ENCODE peak calls at places on chromosomes 4 and X, in nine cellular contexts. O, Y, V, D, N, X, R, U and W are unnamed samples.

GRCh38 chrX:462853-463252 is 76.1 kb upstream of the PPP2R3B start:
- DNase-seq in O (no peak), Y (no peak), V (no peak), D (no peak), N (no peak), X (no peak), R (no peak), U (no peak), W (no peak)

GRCh38 chr4:92529510-92529909 is 225.7 kb downstream of the GRID2 start:
- DNase-seq in O (no peak), Y (peak; percentile 74), V (no peak), D (no peak), N (no peak), X (no peak), R (no peak), U (no peak), W (no peak)

GRCh38 chrX:30196322-30196721 is 19.0 kb upstream of the MAGEB2 start:
- DNase-seq in O (no peak), Y (no peak), V (peak; percentile 9), D (no peak), N (no peak), X (no peak), R (no peak), U (peak; percentile 54), W (no peak)

GRCh38 chr4:40152642-40153041 is 44.2 kb upstream of the RHOH start:
- DNase-seq in O (no peak), Y (no peak), V (no peak), D (no peak), N (no peak), X (no peak), R (no peak), U (no peak), W (no peak)

GRCh38 chr4:123386608-123387007 is 10.0 kb upstream of the SPRY1 start:
- DNase-seq in O (no peak), Y (no peak), V (peak; percentile 18), D (no peak), N (no peak), X (no peak), R (no peak), U (no peak), W (no peak)

GRCh38 chr4:158350161-158350560 is 139.9 kb downstream of the TMEM144 start:
- DNase-seq in O (no peak), Y (no peak), V (no peak), D (no peak), N (no peak), X (no peak), R (no peak), U (no peak), W (no peak)

GRCh38 chrX:103356023-103356798 is at the start of gene TCEAL9:
- DNase-seq in O (peak; percentile 20), Y (peak; percentile 45), V (peak; percentile 83), D (peak; percentile 80), N (peak; percentile 57), X (peak; percentile 28), R (peak; percentile 57), U (peak; percentile 85), W (peak; percentile 65)

GRCh38 chrX:40247848-40248622 is 150.3 kb upstream of the BCOR start:
- DNase-seq in O (no peak), Y (peak; percentile 48), V (no peak), D (no peak), N (no peak), X (no peak), R (no peak), U (no peak), W (no peak)

GRCh38 chrX:25858273-25858880 is 279.8 kb upstream of the MAGEB18 start:
- DNase-seq in O (no peak), Y (no peak), V (no peak), D (no peak), N (no peak), X (no peak), R (no peak), U (no peak), W (no peak)

GRCh38 chr4:153154010-153154975 is 50.0 kb upstream of the TRIM2 start:
- DNase-seq in O (no peak), Y (no peak), V (peak; percentile 68), D (no peak), N (no peak), X (no peak), R (no peak), U (no peak), W (no peak)

GRCh38 chr4:29311231-29311630 is 1408.9 kb upstream of the PCDH7 start:
- DNase-seq in O (no peak), Y (no peak), V (peak; percentile 62), D (no peak), N (no peak), X (no peak), R (no peak), U (no peak), W (no peak)

GRCh38 chr4:121950680-121951569 is 935 bp downstream of the TRPC3 start:
- DNase-seq in O (no peak), Y (peak; percentile 41), V (peak; percentile 18), D (no peak), N (peak; percentile 55), X (peak; percentile 18), R (peak; percentile 54), U (peak; percentile 77), W (peak; percentile 66)

GRCh38 chr4:76723916-76724315 is 174.0 kb downstream of the SOWAHB start:
- DNase-seq in O (no peak), Y (no peak), V (peak; percentile 91), D (no peak), N (no peak), X (no peak), R (no peak), U (no peak), W (no peak)

GRCh38 chr4:132614682-132615081 is 534.4 kb upstream of the PCDH10 start:
- DNase-seq in O (no peak), Y (no peak), V (peak; percentile 5), D (no peak), N (no peak), X (no peak), R (no peak), U (no peak), W (no peak)

GRCh38 chr4:82643994-82644730 is 82.4 kb upstream of the TMEM150C start:
- DNase-seq in O (no peak), Y (no peak), V (peak; percentile 58), D (no peak), N (no peak), X (no peak), R (no peak), U (no peak), W (no peak)

GRCh38 chr4:152655272-152656129 is 24.3 kb downstream of the TMEM154 start:
- DNase-seq in O (no peak), Y (no peak), V (no peak), D (no peak), N (no peak), X (no peak), R (no peak), U (no peak), W (no peak)

GRCh38 chr4:95085118-95085833 is 327.5 kb downstream of the BMPR1B start:
- DNase-seq in O (no peak), Y (no peak), V (no peak), D (no peak), N (no peak), X (no peak), R (no peak), U (no peak), W (no peak)

GRCh38 chr4:95084584-95084983 is 326.8 kb downstream of the BMPR1B start:
- DNase-seq in O (no peak), Y (no peak), V (no peak), D (no peak), N (no peak), X (no peak), R (no peak), U (no peak), W (no peak)

GRCh38 chr4:95086532-95086931 is 328.8 kb downstream of the BMPR1B start:
- DNase-seq in O (no peak), Y (no peak), V (no peak), D (no peak), N (no peak), X (no peak), R (no peak), U (no peak), W (no peak)

GRCh38 chr4:95091272-95091671 is 333.5 kb downstream of the BMPR1B start:
- DNase-seq in O (no peak), Y (no peak), V (peak; percentile 38), D (peak; percentile 20), N (no peak), X (no peak), R (no peak), U (no peak), W (no peak)

GRCh38 chr4:95087657-95088455 is 330.1 kb downstream of the BMPR1B start:
- DNase-seq in O (no peak), Y (no peak), V (peak; percentile 68), D (no peak), N (no peak), X (no peak), R (no peak), U (no peak), W (no peak)
- H3K27ac ChIP-seq in O (peak overlapping the region; percentile 12), Y (no peak overlapping the region), V (no peak overlapping the region), D (no peak overlapping the region), N (no peak overlapping the region), X (no peak overlapping the region), R (no peak overlapping the region), U (no peak overlapping the region), W (no peak overlapping the region)

GRCh38 chr4:180060159-180060889 is 2182.9 kb upstream of the TENM3 start:
- DNase-seq in O (no peak), Y (no peak), V (peak; percentile 37), D (no peak), N (no peak), X (no peak), R (no peak), U (no peak), W (no peak)
- H3K27me3 ChIP-seq in O (no peaks in the 10 kb centered on the region), Y (peaks cover 6% of the 10 kb centered on the region), V (peaks cover 12% of the 10 kb centered on the region), D (no peaks in the 10 kb centered on the region), N (peaks cover 53% of the 10 kb centered on the region), X (peaks cover 28% of the 10 kb centered on the region), R (peaks cover 10% of the 10 kb centered on the region), U (peaks cover 30% of the 10 kb centered on the region), W (peaks cover 48% of the 10 kb centered on the region)

DNA sequence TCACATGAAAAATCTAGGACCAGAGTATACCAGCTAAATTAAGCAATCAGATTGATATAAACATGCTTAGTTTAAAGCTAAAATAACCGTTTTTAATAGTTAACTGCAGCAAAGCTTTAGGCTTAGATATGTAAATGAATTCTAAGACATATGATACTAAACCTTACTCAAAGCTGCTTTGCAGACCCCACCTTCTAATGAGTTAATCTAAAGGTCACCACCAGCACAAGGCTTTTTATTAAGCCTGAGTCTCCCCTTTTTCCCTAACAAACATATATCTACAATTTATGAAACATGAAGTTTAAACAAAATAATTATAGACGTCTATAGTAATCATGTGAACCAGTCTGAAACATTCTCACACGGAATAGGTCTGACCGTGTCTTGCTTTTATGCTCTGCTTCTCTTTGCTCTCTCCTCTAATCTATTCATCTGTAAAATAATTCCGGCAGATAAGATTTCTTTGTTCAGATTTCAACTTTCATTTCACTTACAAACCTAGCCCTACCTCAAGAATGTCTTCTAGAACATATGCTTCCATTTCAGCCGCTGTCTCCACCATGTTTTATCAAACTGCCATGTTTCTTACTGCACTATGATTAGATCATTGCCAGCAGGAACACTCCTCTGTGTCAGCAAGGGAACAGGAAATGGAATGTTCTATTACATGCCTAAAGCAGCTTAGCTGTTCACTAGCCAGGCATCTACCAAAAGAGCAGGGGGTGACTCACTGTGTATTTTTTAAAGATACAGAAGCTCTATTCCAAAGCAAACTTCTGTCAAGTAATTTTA is 35.9 kb downstream of the ANKRD17 start:
- DNase-seq in O (no peak), Y (peak; percentile 68), V (peak; percentile 97), D (peak; percentile 38), N (no peak), X (no peak), R (no peak), U (peak; percentile 58), W (no peak)
- H3K4me3 ChIP-seq in O (peak overlapping the region; percentile 57), Y (peak overlapping the region; percentile 63), V (peak overlapping the region; percentile 50), D (peak overlapping the region; percentile 41), N (peak overlapping the region; percentile 58), X (peak overlapping the region; percentile 68), R (peak overlapping the region; percentile 19), U (peak overlapping the region; percentile 1), W (peak overlapping the region; percentile 54)

GRCh38 chr4:54586343-54586953 is 71.3 kb upstream of the KIT start:
- DNase-seq in O (no peak), Y (no peak), V (peak; percentile 70), D (no peak), N (no peak), X (no peak), R (no peak), U (no peak), W (no peak)
- H3K27ac ChIP-seq in O (no peak overlapping the region), Y (no peak overlapping the region), V (no peak overlapping the region), D (no peak overlapping the region), N (no peak overlapping the region), X (no peak overlapping the region), R (no peak overlapping the region), U (no peak overlapping the region), W (no peak overlapping the region)